ENCODE peak calls at places on chromosomes 6 and 20, in seven cellular contexts. J is GM12891, G is K562, Q is HepG2, E is GM12878, N is H1, P is SK-N-SH. Z is an unnamed sample.

GRCh38 chr6:159174263-159174974 is 5.2 kb downstream of the FNDC1 start:
- DNase-seq in J (peak), E (peak), Q (peak), N (no peak), G (peak), P (peak), Z (peak)

GRCh38 chr6:75206338-75207210 is 721 bp upstream of the COL12A1 start:
- DNase-seq in J (no peak), E (no peak), P (peak), N (no peak), Q (no peak), G (no peak), Z (peak)

GRCh38 chr20:61899971-61900370 is 165.7 kb downstream of the TAF4 start:
- DNase-seq in P (peak), N (no peak), G (no peak), Q (no peak), J (no peak), E (no peak), Z (no peak)

GRCh38 chr6:107800564-107801164 is 23.4 kb downstream of the SCML4 start:
- DNase-seq in E (no peak), P (no peak), G (no peak), Q (peak), N (no peak), J (no peak), Z (no peak)

GRCh38 chr6:8562133-8562532 is 126.8 kb upstream of the SLC35B3 start:
- DNase-seq in E (no peak), Q (no peak), N (no peak), P (no peak), J (no peak), G (no peak), Z (no peak)

GRCh38 chr20:60113024-60113724 is 155.0 kb downstream of the CDH26 start:
- DNase-seq in E (no peak), G (no peak), J (no peak), P (no peak), Q (no peak), N (no peak), Z (no peak)

GRCh38 chr20:24878657-24879056 is 70.4 kb upstream of the CST7 start:
- DNase-seq in N (no peak), G (no peak), J (no peak), P (no peak), Q (no peak), E (no peak), Z (no peak)

GRCh38 chr6:24848461-24848860 is 49.7 kb upstream of the ARMH2 start:
- DNase-seq in E (no peak), J (no peak), P (no peak), N (no peak), G (no peak), Q (no peak), Z (no peak)

GRCh38 chr6:113558966-113559365 is 298.2 kb upstream of the MARCKS start:
- DNase-seq in N (no peak), G (no peak), P (no peak), E (no peak), Q (no peak), J (no peak), Z (no peak)

GRCh38 chr6:43604174-43604573 is 24.9 kb downstream of the GTPBP2 start:
- DNase-seq in J (no peak), N (no peak), E (no peak), G (no peak), P (no peak), Q (no peak), Z (no peak)
- TF ChIP-seq TAF1 in J (no peak), N (no peak), E (no peak), G (no peak), P (no peak), Q (no peak), Z (no peak)

GRCh38 chr6:226516-227073 is 65.7 kb upstream of the DUSP22 start:
- DNase-seq in Q (no peak), E (peak), G (no peak), N (no peak), P (no peak), J (no peak), Z (no peak)

GRCh38 chr6:228881-229651 is 63.2 kb upstream of the DUSP22 start:
- DNase-seq in E (peak), J (no peak), N (no peak), P (no peak), G (no peak), Q (no peak), Z (no peak)

GRCh38 chr6:225907-226306 is 66.4 kb upstream of the DUSP22 start:
- DNase-seq in Q (no peak), G (no peak), J (no peak), E (no peak), P (no peak), N (no peak), Z (no peak)

GRCh38 chr6:227812-228338 is 64.4 kb upstream of the DUSP22 start:
- DNase-seq in J (no peak), G (no peak), Q (no peak), P (no peak), N (no peak), E (peak), Z (no peak)

GRCh38 chr6:227074-227782 is 65.1 kb upstream of the DUSP22 start:
- DNase-seq in N (no peak), J (no peak), G (no peak), E (peak), P (no peak), Q (no peak), Z (no peak)
- TF ChIP-seq TAF1 in N (no peak), J (no peak), G (no peak), E (peak), P (no peak), Q (no peak), Z (no peak)

GRCh38 chr20:1646975-1647431 is 10.6 kb downstream of the SIRPG start:
- DNase-seq in G (no peak), N (no peak), Q (no peak), P (no peak), E (no peak), J (no peak), Z (no peak)
- TF ChIP-seq TAF1 in G (no peak), N (no peak), Q (no peak), P (no peak), E (no peak), J (no peak), Z (no peak)

DNA sequence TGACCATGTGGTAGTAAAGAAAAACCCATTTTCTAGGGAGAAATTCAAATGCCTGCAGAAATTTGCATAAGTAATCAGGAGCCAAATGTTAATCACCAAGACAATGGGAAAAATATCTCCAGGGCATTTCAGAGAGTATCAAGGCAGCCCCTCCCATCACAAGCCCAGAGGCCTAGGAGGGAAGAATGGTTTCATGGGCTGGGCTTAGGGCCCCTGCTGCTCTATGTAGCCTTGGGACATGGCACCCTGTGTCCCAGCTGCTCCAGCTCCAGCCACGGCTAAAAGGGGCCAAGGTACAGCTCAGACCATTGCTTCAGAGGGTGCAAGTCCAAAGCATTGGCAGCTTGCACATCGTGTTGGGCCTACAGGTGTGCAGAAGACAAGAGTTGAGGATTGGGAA is 117.2 kb upstream of the RALGAPA2 start:
- DNase-seq in J (no peak), G (no peak), P (no peak), Q (no peak), E (no peak), N (no peak), Z (no peak)
- TF ChIP-seq TAF1 in J (no peak), G (no peak), P (no peak), Q (no peak), E (no peak), N (no peak), Z (no peak)

GRCh38 chr6:30163090-30163917 is at the start of gene TRIM15:
- DNase-seq in Q (peak), J (no peak), P (no peak), N (no peak), E (no peak), G (no peak), Z (no peak)
- TF ChIP-seq TAF1 in Q (peak), J (no peak), P (no peak), N (no peak), E (no peak), G (no peak), Z (no peak)

GRCh38 chr6:69422474-69422873 is 374.3 kb downstream of the LMBRD1 start:
- DNase-seq in N (no peak), G (no peak), P (peak), Q (no peak), E (no peak), J (no peak), Z (no peak)
- TF ChIP-seq TAF1 in N (no peak), G (no peak), P (no peak), Q (no peak), E (no peak), J (no peak), Z (no peak)

DNA sequence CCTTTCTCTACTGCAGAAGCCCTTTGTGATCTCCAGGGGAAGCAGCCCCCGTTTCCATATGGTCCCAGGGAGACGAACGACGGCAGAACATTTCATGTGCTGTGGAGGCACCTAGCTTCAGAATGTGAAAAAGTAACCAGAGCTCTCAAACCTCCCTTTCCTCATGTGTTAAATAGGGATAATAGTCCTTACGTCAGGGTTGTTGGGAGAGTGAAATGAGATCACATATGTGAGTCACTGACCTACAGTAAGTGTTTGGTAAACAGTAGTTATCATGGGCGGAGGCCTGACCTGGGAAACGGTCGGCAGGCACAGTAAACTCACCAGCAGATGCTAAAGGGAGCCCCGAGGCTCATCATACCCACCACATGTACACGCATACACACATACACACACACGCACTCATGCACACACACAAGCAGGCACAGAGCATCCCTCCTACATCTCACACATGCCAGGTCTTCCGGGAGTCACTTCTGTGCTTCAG is 89.7 kb downstream of the LY86 start:
- DNase-seq in J (no peak), E (no peak), N (no peak), Q (peak), P (no peak), G (peak), Z (no peak)
- TF ChIP-seq TAF1 in J (no peak), E (no peak), N (no peak), Q (no peak), P (no peak), G (no peak), Z (no peak)

DNA sequence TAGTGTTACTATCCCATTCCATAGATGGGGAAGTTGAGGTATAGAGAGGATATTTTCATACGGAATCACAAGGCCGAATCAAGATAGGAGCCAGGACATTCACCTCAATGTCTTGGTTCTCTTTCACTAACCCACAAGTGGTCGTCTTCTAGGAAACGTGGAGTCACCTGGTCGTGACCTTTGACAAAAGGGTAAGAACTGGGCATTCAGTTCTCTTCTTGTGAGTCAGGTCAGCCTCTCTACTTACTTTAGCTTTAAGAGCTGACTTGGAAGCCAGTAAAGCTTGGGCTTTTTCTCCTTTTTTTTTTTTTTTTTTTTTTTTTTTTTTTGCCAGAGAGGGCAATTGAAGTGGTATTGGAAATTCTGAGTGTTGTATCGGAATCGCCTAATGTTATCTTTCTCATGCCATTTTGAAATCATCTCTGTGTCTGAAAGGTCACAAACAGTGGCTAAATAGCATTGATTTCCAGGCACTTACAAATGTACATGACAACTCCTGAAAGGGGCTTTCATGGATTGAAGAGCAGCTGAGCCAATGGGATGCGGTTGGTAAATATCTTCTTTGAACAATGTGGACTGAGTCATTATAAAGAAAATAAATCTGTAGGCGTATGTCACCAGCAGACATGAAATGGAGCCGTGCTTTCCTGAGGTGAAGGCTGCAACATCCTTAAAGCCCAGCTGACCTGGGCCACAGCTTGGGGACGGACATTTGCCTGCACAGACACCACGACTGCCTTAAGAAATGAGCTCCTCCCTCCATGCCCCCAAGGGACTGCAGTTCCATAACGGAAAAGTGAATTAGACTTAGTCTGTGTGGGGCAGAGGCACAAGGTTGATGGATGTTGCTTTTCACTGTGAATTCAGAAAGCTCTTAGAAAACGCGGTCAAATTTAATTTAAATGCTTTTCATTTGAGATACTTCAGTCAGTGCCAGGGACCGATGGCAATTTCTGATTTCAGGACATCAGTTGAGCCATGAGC is 356.7 kb downstream of the KIF16B start:
- DNase-seq in P (peak), J (no peak), N (no peak), Q (no peak), G (no peak), E (no peak), Z (no peak)
- TF ChIP-seq TAF1 in P (no peak), J (no peak), N (no peak), Q (no peak), G (no peak), E (no peak), Z (no peak)